ENCODE peak calls at places on chromosomes 7 and 10, in seven cellular contexts. S is astrocyte of the hippocampus; M is activated effector memory CD4-positive, alpha-beta T cell treated with anti-CD3 and anti-CD28 coated beads, Interleukin-2, amount 50 U/mL, for 16 hours; N is tibial nerve; W is A549; J is NCI-H774; G is activated gamma-delta T cell treated with Interleukin-2 at 50 U/mL for 16 hours. V is an unnamed sample.

GRCh38 chr7:156368053-156368452 is 272.5 kb upstream of the RNF32 start:
- DNase-seq in J (no peak), G (no peak), M (no peak), N (no peak), S (no peak), W (no peak), V (no peak)

GRCh38 chr7:134651991-134652390 is 5.3 kb downstream of the BPGM start:
- DNase-seq in N (no peak), M (no peak), W (no peak), S (no peak), G (no peak), J (no peak), V (no peak)

GRCh38 chr7:155399577-155399976 is 58.4 kb upstream of the EN2 start:
- DNase-seq in M (no peak), S (no peak), W (no peak), N (no peak), G (no peak), J (no peak), V (no peak)

GRCh38 chr10:51156913-51157312 is 82.6 kb downstream of the PRKG1 start:
- DNase-seq in J (no peak), G (no peak), N (no peak), M (no peak), S (peak; percentile 39), W (no peak), V (no peak)

GRCh38 chr7:47581821-47582747 is at the start of gene TNS3:
- DNase-seq in W (peak; percentile 72), J (peak; percentile 13), M (no peak), S (peak; percentile 85), N (no peak), G (no peak), V (no peak)

GRCh38 chr10:122696687-122697086 is 3.0 kb downstream of the C10orf120 start:
- DNase-seq in M (no peak), N (no peak), W (no peak), J (no peak), G (no peak), S (no peak), V (no peak)

GRCh38 chr7:19520392-19520791 is 188.4 kb downstream of the POLR1F start:
- DNase-seq in M (no peak), N (no peak), G (no peak), S (no peak), J (no peak), W (no peak), V (no peak)

GRCh38 chr10:6200588-6201510 is 1.9 kb upstream of the PFKFB3 start:
- DNase-seq in N (no peak), G (peak; percentile 32), W (peak; percentile 33), S (peak; percentile 53), J (no peak), M (no peak), V (no peak)

GRCh38 chr7:150410680-150411346 is 31.7 kb downstream of the ZNF775 start:
- DNase-seq in S (peak; percentile 64), J (no peak), N (no peak), M (peak; percentile 55), W (no peak), G (no peak), V (no peak)

GRCh38 chr7:38190010-38190409 is 12.0 kb downstream of the STARD3NL start:
- DNase-seq in W (no peak), J (no peak), N (no peak), M (no peak), G (no peak), S (no peak), V (no peak)

GRCh38 chr7:64795176-64795575 is 948 bp downstream of the ZNF138 start:
- DNase-seq in N (no peak), W (no peak), G (no peak), J (no peak), M (no peak), S (no peak), V (no peak)

GRCh38 chr10:86209726-86210125 is 156.9 kb downstream of the GRID1 start:
- DNase-seq in S (no peak), N (no peak), M (peak; percentile 39), J (no peak), G (no peak), W (no peak), V (no peak)

GRCh38 chr10:77863446-77863845 is 63.1 kb downstream of the DLG5 start:
- DNase-seq in J (no peak), N (no peak), G (no peak), W (no peak), M (no peak), S (no peak), V (no peak)

GRCh38 chr10:93541402-93542357 is 24.8 kb upstream of the FFAR4 start:
- DNase-seq in G (no peak), J (peak; percentile 7), M (no peak), W (peak; percentile 56), N (peak; percentile 45), S (peak; percentile 60), V (no peak)

GRCh38 chr7:8160810-8161209 is 101.2 kb downstream of the ICA1 start:
- DNase-seq in M (no peak), J (no peak), N (no peak), W (no peak), G (no peak), S (no peak), V (no peak)

GRCh38 chr10:102595293-102595692 is 49.0 kb upstream of the TRIM8 start:
- DNase-seq in J (no peak), G (no peak), N (no peak), W (no peak), S (no peak), M (no peak), V (no peak)

GRCh38 chr7:89618269-89618668 is 536.0 kb upstream of the STEAP1 start:
- DNase-seq in N (no peak), J (no peak), M (no peak), G (no peak), S (no peak), W (no peak), V (no peak)

GRCh38 chr10:129161184-129161583 is 305.9 kb upstream of the MGMT start:
- DNase-seq in W (no peak), J (no peak), M (no peak), G (no peak), N (no peak), S (peak; percentile 57), V (no peak)

GRCh38 chr10:119020627-119020946 is 8.9 kb upstream of the NANOS1 start:
- DNase-seq in J (no peak), M (no peak), N (no peak), G (no peak), S (no peak), W (no peak), V (no peak)

GRCh38 chr10:75186310-75186709 is 24.3 kb upstream of the VDAC2 start:
- DNase-seq in J (no peak), M (no peak), S (no peak), G (no peak), N (no peak), W (no peak), V (no peak)

GRCh38 chr10:12919574-12919973 is 81.9 kb downstream of the CCDC3 start:
- DNase-seq in J (no peak), G (no peak), W (no peak), M (no peak), S (no peak), N (no peak), V (no peak)

GRCh38 chr10:80405636-80406035 is 2.7 kb upstream of the PRXL2A start:
- DNase-seq in G (no peak), M (no peak), J (no peak), W (no peak), S (peak; percentile 36), N (no peak), V (no peak)

V was measured in NCI-H1436 treated with DMSO at 0.1 percent for 48 hours.